ENCODE peak calls at places on chromosomes 6 and 20, in nine cellular contexts. C is endothelial cell; H is HT-29; F is HCT116; T is fibroblast of the conjunctiva; J is activated CD4-positive, alpha-beta T cell treated with anti-CD3 and anti-CD28 coated beads, Interleukin-2, amount 50 U/mL, for 24 hours; Q is CD4-positive, alpha-beta memory T cell; A is erythroblast; S is fibroblast of gingiva. M is an unnamed sample.

GRCh38 chr20:14612389-14612788 is 275.0 kb upstream of the FLRT3 start:
- DNase-seq in Q (no peak), F (no peak), H (no peak), S (peak), T (peak), J (no peak), C (no peak), A (peak), M (no peak)

GRCh38 chr20:62769346-62770071 is 26.8 kb upstream of the MRGBP start:
- DNase-seq in S (no peak), H (no peak), C (no peak), T (no peak), F (no peak), A (no peak), Q (no peak), J (no peak), M (no peak)

GRCh38 chr6:157150076-157150475 is 173.2 kb downstream of the TMEM242 start:
- DNase-seq in A (no peak), T (no peak), C (no peak), J (no peak), S (peak), H (no peak), F (no peak), Q (no peak), M (no peak)

GRCh38 chr6:104187616-104188015 is 672.1 kb downstream of the HACE1 start:
- DNase-seq in S (no peak), T (no peak), H (no peak), F (no peak), Q (no peak), A (no peak), C (no peak), J (no peak), M (no peak)

GRCh38 chr6:167529684-167530335 is 204.9 kb downstream of the TTLL2 start:
- DNase-seq in S (no peak), A (no peak), H (no peak), C (no peak), F (no peak), Q (no peak), T (no peak), J (no peak), M (no peak)

GRCh38 chr6:163490826-163491577 is 76.5 kb downstream of the QKI start:
- DNase-seq in J (no peak), T (no peak), S (peak), Q (no peak), C (no peak), H (peak), A (no peak), F (no peak), M (no peak)

GRCh38 chr20:47606414-47607207 is 104.9 kb downstream of the NCOA3 start:
- DNase-seq in J (no peak), C (no peak), H (peak), T (no peak), F (no peak), Q (no peak), S (no peak), A (no peak), M (no peak)

GRCh38 chr6:89597988-89598387 is 40.6 kb downstream of the LYRM2 start:
- DNase-seq in Q (no peak), H (peak), F (no peak), S (peak), J (no peak), C (no peak), A (no peak), T (peak), M (no peak)

GRCh38 chr20:44706371-44707258 is 8.6 kb upstream of the CCN5 start:
- DNase-seq in C (no peak), A (no peak), J (no peak), Q (no peak), T (peak), F (no peak), S (peak), H (no peak), M (no peak)

GRCh38 chr6:87378947-87379346 is 28.8 kb upstream of the CFAP206 start:
- DNase-seq in T (no peak), A (no peak), F (no peak), S (no peak), C (no peak), Q (no peak), J (no peak), H (no peak), M (no peak)

GRCh38 chr6:111486921-111487320 is 3.9 kb upstream of the REV3L start:
- DNase-seq in C (no peak), T (no peak), F (no peak), A (no peak), H (no peak), Q (no peak), J (no peak), S (no peak), M (no peak)

GRCh38 chr20:48406462-48407235 is 421.1 kb downstream of the PREX1 start:
- DNase-seq in J (no peak), S (no peak), H (no peak), Q (no peak), T (no peak), C (no peak), F (no peak), A (no peak), M (no peak)

GRCh38 chr20:35305682-35306556 is 13.7 kb upstream of the FAM83C start:
- DNase-seq in J (peak), F (peak), C (no peak), A (peak), Q (no peak), S (peak), H (peak), T (peak), M (peak)

GRCh38 chr6:107956586-107957164 is 1.3 kb downstream of the SEC63 start:
- DNase-seq in T (peak), F (no peak), Q (no peak), S (peak), C (no peak), A (peak), H (peak), J (no peak), M (no peak)

GRCh38 chr6:3147914-3148757 is 9.2 kb downstream of the TUBB2A start:
- DNase-seq in A (peak), H (no peak), J (no peak), F (no peak), T (no peak), S (no peak), Q (no peak), C (no peak), M (no peak)

GRCh38 chr6:113855500-113856010 is 1.6 kb upstream of the MARCKS start:
- DNase-seq in S (peak), Q (no peak), A (peak), C (peak), F (no peak), H (no peak), J (no peak), T (no peak), M (no peak)

GRCh38 chr6:148565931-148566663 is 180.7 kb upstream of the UST start:
- DNase-seq in A (no peak), T (peak), C (no peak), H (peak), Q (no peak), J (no peak), S (peak), F (peak), M (peak)

GRCh38 chr6:158999154-158999668 is 791 bp downstream of the RSPH3 start:
- DNase-seq in A (no peak), Q (peak), J (no peak), T (no peak), F (no peak), H (peak), S (no peak), C (no peak), M (no peak)

GRCh38 chr6:154399097-154399496 is 42.5 kb upstream of the IPCEF1 start:
- DNase-seq in S (no peak), A (no peak), Q (no peak), C (no peak), T (no peak), H (no peak), F (no peak), J (no peak), M (no peak)

GRCh38 chr6:128161263-128161662 is 260.4 kb upstream of the THEMIS start:
- DNase-seq in S (no peak), F (no peak), Q (no peak), T (no peak), C (no peak), A (no peak), H (no peak), J (no peak), M (no peak)

GRCh38 chr6:28218312-28219248 is 6.5 kb upstream of the ZSCAN9 start:
- DNase-seq in J (no peak), T (peak), Q (no peak), H (peak), A (peak), S (peak), C (peak), F (no peak), M (no peak)

GRCh38 chr6:119466226-119466625 is 116.7 kb upstream of the MAN1A1 start:
- DNase-seq in H (no peak), J (no peak), Q (no peak), S (no peak), F (no peak), T (no peak), C (no peak), A (no peak), M (no peak)

GRCh38 chr6:34531580-34532201 is 24.4 kb downstream of the SPDEF start:
- DNase-seq in S (peak), C (no peak), J (no peak), A (peak), T (peak), Q (peak), F (peak), H (no peak), M (peak)

GRCh38 chr20:64144144-64144912 is 19.9 kb upstream of the MYT1 start:
- DNase-seq in J (no peak), T (no peak), F (no peak), A (no peak), Q (no peak), S (no peak), C (no peak), H (no peak), M (no peak)

GRCh38 chr20:13494019-13494418 is 144.7 kb downstream of the TASP1 start:
- DNase-seq in T (no peak), J (no peak), S (no peak), Q (no peak), C (no peak), F (no peak), H (no peak), A (no peak), M (no peak)

M was measured in AG04449.